ENCODE peak calls at places on chromosomes 5 and 9, in six cellular contexts. One of them, this sample, is unnamed.

GRCh38 chr5:2751592-2752021 is at the start of gene IRX2:
- DNase-seq in brain microvascular endothelial cell: no peak
- DNase-seq in nephron progenitor cell: peak; percentile 92
- DNase-seq in AG20443: peak; percentile 94
- DNase-seq in fibroblast of the aortic adventitia: peak; percentile 81
- DNase-seq in CD8-positive, alpha-beta T cell: no peak
- DNase-seq in this sample: peak; percentile 74

GRCh38 chr9:16213781-16214515 is 656.5 kb downstream of the BNC2 start:
- DNase-seq in brain microvascular endothelial cell: peak; percentile 97
- DNase-seq in nephron progenitor cell: no peak
- DNase-seq in AG20443: peak; percentile 92
- DNase-seq in fibroblast of the aortic adventitia: peak; percentile 99
- DNase-seq in CD8-positive, alpha-beta T cell: no peak
- DNase-seq in this sample: peak; percentile 91

GRCh38 chr5:58383459-58383858 is 76.4 kb downstream of the PLK2 start:
- DNase-seq in brain microvascular endothelial cell: no peak
- DNase-seq in nephron progenitor cell: no peak
- DNase-seq in AG20443: no peak
- DNase-seq in fibroblast of the aortic adventitia: peak; percentile 37
- DNase-seq in CD8-positive, alpha-beta T cell: no peak
- DNase-seq in this sample: no peak

GRCh38 chr5:35247645-35248034 is 17.4 kb upstream of the PRLR start:
- DNase-seq in brain microvascular endothelial cell: peak; percentile 12
- DNase-seq in nephron progenitor cell: no peak
- DNase-seq in AG20443: no peak
- DNase-seq in fibroblast of the aortic adventitia: peak; percentile 21
- DNase-seq in CD8-positive, alpha-beta T cell: no peak
- DNase-seq in this sample: no peak

GRCh38 chr9:7237473-7238243 is 479.9 kb downstream of the KDM4C start:
- DNase-seq in brain microvascular endothelial cell: peak; percentile 19
- DNase-seq in nephron progenitor cell: no peak
- DNase-seq in AG20443: peak; percentile 15
- DNase-seq in fibroblast of the aortic adventitia: peak; percentile 69
- DNase-seq in CD8-positive, alpha-beta T cell: no peak
- DNase-seq in this sample: no peak

GRCh38 chr5:176824604-176825003 is 14.2 kb downstream of the UNC5A start:
- DNase-seq in brain microvascular endothelial cell: no peak
- DNase-seq in nephron progenitor cell: no peak
- DNase-seq in AG20443: no peak
- DNase-seq in fibroblast of the aortic adventitia: no peak
- DNase-seq in CD8-positive, alpha-beta T cell: no peak
- DNase-seq in this sample: no peak

GRCh38 chr5:55519001-55519400 is 15.8 kb downstream of the PLPP1 start:
- DNase-seq in brain microvascular endothelial cell: no peak
- DNase-seq in nephron progenitor cell: no peak
- DNase-seq in AG20443: no peak
- DNase-seq in fibroblast of the aortic adventitia: no peak
- DNase-seq in CD8-positive, alpha-beta T cell: no peak
- DNase-seq in this sample: no peak

GRCh38 chr5:34648039-34648438 is 8.1 kb upstream of the RAI14 start:
- DNase-seq in brain microvascular endothelial cell: no peak
- DNase-seq in nephron progenitor cell: no peak
- DNase-seq in AG20443: no peak
- DNase-seq in fibroblast of the aortic adventitia: no peak
- DNase-seq in CD8-positive, alpha-beta T cell: no peak
- DNase-seq in this sample: no peak

GRCh38 chr5:95284512-95285405 is at the start of gene MCTP1:
- DNase-seq in brain microvascular endothelial cell: no peak
- DNase-seq in nephron progenitor cell: peak; percentile 67
- DNase-seq in AG20443: peak; percentile 39
- DNase-seq in fibroblast of the aortic adventitia: peak; percentile 1
- DNase-seq in CD8-positive, alpha-beta T cell: no peak
- DNase-seq in this sample: no peak

GRCh38 chr9:33448159-33448511 is 742 bp upstream of the AQP3 start:
- DNase-seq in brain microvascular endothelial cell: no peak
- DNase-seq in nephron progenitor cell: no peak
- DNase-seq in AG20443: no peak
- DNase-seq in fibroblast of the aortic adventitia: no peak
- DNase-seq in CD8-positive, alpha-beta T cell: no peak
- DNase-seq in this sample: no peak

GRCh38 chr5:94830520-94830919 is 212.1 kb downstream of the SLF1 start:
- DNase-seq in brain microvascular endothelial cell: no peak
- DNase-seq in nephron progenitor cell: no peak
- DNase-seq in AG20443: peak; percentile 12
- DNase-seq in fibroblast of the aortic adventitia: peak; percentile 14
- DNase-seq in CD8-positive, alpha-beta T cell: no peak
- DNase-seq in this sample: no peak

GRCh38 chr5:181114844-181115778 is 15.9 kb downstream of the OR2V1 start:
- DNase-seq in brain microvascular endothelial cell: peak; percentile 63
- DNase-seq in nephron progenitor cell: no peak
- DNase-seq in AG20443: peak; percentile 49
- DNase-seq in fibroblast of the aortic adventitia: peak; percentile 4
- DNase-seq in CD8-positive, alpha-beta T cell: no peak
- DNase-seq in this sample: no peak